ENCODE peak calls at places on chromosomes 3 and 15, in six cellular contexts. X is tibial nerve, B is H9, T is tibial artery, F is upper lobe of right lung, E is endothelial cell. R is an unnamed sample.

GRCh38 chr15:70902105-70902504 is 9.5 kb downstream of the LRRC49 start:
- DNase-seq in B (no peak), F (no peak), T (no peak), E (no peak), X (no peak), R (no peak)

GRCh38 chr3:66703501-66703900 is 202.7 kb upstream of the LRIG1 start:
- DNase-seq in F (no peak), X (no peak), B (no peak), T (no peak), E (no peak), R (no peak)

GRCh38 chr3:66037330-66037985 is 1.3 kb downstream of the MAGI1 start:
- DNase-seq in E (peak), F (peak), T (peak), X (no peak), B (peak), R (peak)

GRCh38 chr3:138118863-138119766 is 3.7 kb upstream of the DZIP1L start:
- DNase-seq in T (peak), F (peak), B (peak), E (peak), X (peak), R (peak)

GRCh38 chr3:150077581-150078247 is 107.0 kb upstream of the PFN2 start:
- DNase-seq in X (no peak), F (no peak), E (no peak), T (no peak), B (no peak), R (no peak)

GRCh38 chr15:39239562-39239961 is 341.3 kb upstream of the THBS1 start:
- DNase-seq in F (no peak), B (no peak), T (no peak), X (no peak), E (no peak), R (no peak)

GRCh38 chr15:70596354-70597055 is 166.9 kb downstream of the UACA start:
- DNase-seq in T (no peak), X (no peak), B (no peak), F (no peak), E (no peak), R (no peak)

GRCh38 chr3:166837535-166837934 is 542.6 kb downstream of the ZBBX start:
- DNase-seq in T (no peak), F (no peak), X (no peak), B (peak), E (peak), R (peak)

GRCh38 chr3:49606427-49606826 is 52.1 kb downstream of the BSN start:
- DNase-seq in B (no peak), F (peak), E (no peak), T (no peak), X (no peak), R (no peak)

GRCh38 chr3:111936191-111936841 is 42.5 kb upstream of the ABHD10 start:
- DNase-seq in B (no peak), X (no peak), F (no peak), T (no peak), E (no peak), R (no peak)

GRCh38 chr3:137343283-137343682 is 385.5 kb downstream of the IL20RB start:
- DNase-seq in T (no peak), F (no peak), E (no peak), X (no peak), B (no peak), R (no peak)

GRCh38 chr3:129984124-129984523 is 9.6 kb downstream of the TRH start:
- DNase-seq in X (no peak), F (no peak), B (peak), T (no peak), E (no peak), R (no peak)

GRCh38 chr3:73120710-73121109 is 59.3 kb downstream of the EBLN2 start:
- DNase-seq in F (no peak), X (no peak), T (no peak), E (no peak), B (no peak), R (no peak)

GRCh38 chr15:68447976-68448755 is 16.2 kb upstream of the ITGA11 start:
- DNase-seq in T (no peak), F (no peak), B (no peak), X (no peak), E (no peak), R (no peak)

GRCh38 chr3:94627689-94628088 is 564.8 kb downstream of the NSUN3 start:
- DNase-seq in X (no peak), F (no peak), T (no peak), B (no peak), E (no peak), R (no peak)

GRCh38 chr15:60004019-60004845 is at the start of gene FOXB1:
- DNase-seq in E (peak), F (no peak), T (no peak), X (no peak), B (peak), R (no peak)

GRCh38 chr3:108345492-108346205 is 49.3 kb downstream of the HHLA2 start:
- DNase-seq in T (no peak), E (no peak), F (no peak), X (no peak), B (no peak), R (no peak)

DNA sequence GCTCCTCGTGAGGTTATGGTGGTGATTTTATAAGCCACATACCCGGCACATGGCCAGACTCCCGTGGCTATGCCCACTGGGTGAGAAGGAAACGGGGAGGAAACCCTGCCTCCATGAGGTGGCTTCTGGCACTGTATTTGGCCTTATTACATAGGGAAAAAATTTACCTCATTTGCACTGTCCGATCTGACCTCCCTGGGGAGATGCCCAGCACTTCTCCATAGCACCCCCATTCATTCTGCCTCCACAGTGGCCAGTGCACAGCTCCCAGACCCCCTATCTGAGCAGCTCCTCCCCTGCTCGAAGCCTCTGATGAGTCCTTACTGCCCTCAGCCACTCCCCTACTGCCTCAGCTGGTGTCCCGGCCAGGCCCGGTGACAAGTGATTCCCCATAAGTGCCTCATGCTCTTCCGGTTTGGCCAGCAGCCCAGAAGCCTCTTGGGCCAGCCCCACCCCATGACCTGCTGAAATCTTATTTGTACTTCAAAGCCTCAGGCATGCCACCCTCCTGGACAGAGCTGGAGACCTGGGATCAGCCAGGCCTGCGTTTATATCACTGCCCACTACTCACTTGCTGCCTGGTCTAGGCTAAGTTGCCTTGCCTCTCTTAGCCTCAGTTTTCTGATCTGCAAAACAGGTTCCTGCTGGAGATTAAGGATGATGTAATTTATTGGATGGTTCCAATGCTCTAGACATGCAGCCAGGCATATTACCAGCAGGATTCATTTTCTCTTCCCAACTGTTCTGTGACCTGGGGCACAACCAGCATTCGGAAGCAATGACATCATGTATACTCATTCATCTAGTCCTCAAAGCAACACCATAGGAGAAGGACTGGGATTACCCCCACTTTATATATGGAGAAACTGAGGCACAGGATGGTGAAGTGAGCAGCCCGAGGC is 30.6 kb upstream of the SLC6A6 start:
- DNase-seq in F (peak), B (no peak), T (peak), X (peak), E (no peak), R (no peak)
- TF ChIP-seq CTCF in F (no peak), B (peak), T (no peak), X (no peak), E (no peak), R (no peak)

GRCh38 chr15:49823987-49824538 is 203.2 kb downstream of the DTWD1 start:
- DNase-seq in X (no peak), T (no peak), F (no peak), B (no peak), E (no peak), R (no peak)

GRCh38 chr15:49827311-49827710 is 206.5 kb downstream of the DTWD1 start:
- DNase-seq in X (no peak), T (no peak), B (no peak), E (no peak), F (no peak), R (no peak)

GRCh38 chr15:49830411-49830810 is 209.6 kb downstream of the DTWD1 start:
- DNase-seq in E (no peak), X (no peak), F (no peak), T (no peak), B (no peak), R (no peak)

GRCh38 chr15:49824700-49825099 is 203.9 kb downstream of the DTWD1 start:
- DNase-seq in B (no peak), X (no peak), F (no peak), E (no peak), T (no peak), R (no peak)

GRCh38 chr15:49826640-49827281 is 205.9 kb downstream of the DTWD1 start:
- DNase-seq in B (no peak), T (no peak), F (no peak), X (no peak), E (no peak), R (no peak)
- TF ChIP-seq CTCF in B (no peak), T (no peak), F (no peak), X (no peak), E (no peak), R (no peak)

DNA sequence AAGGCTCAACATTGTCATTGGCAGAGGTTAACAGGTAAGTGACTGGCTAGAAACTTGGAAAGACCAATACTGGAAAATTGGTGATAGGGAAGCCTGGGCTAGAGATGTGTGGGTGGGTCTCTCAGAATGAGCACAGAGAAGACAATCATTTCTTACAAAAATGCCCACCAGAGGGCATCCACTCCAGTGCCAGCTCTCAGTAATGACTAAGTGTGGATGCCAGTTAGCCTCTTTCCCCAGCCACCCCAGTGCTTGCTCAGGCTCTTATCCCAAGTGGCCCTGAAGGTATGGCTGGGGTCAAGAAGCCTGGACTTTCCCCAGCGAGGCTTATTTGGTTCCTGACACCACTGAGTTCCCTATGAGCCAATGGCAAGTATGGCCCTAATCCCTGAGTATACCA is 115.9 kb upstream of the ST8SIA2 start:
- DNase-seq in X (no peak), E (peak), T (no peak), B (peak), F (no peak), R (no peak)
- TF ChIP-seq CTCF in X (no peak), E (peak), T (no peak), B (peak), F (peak), R (peak)

DNA sequence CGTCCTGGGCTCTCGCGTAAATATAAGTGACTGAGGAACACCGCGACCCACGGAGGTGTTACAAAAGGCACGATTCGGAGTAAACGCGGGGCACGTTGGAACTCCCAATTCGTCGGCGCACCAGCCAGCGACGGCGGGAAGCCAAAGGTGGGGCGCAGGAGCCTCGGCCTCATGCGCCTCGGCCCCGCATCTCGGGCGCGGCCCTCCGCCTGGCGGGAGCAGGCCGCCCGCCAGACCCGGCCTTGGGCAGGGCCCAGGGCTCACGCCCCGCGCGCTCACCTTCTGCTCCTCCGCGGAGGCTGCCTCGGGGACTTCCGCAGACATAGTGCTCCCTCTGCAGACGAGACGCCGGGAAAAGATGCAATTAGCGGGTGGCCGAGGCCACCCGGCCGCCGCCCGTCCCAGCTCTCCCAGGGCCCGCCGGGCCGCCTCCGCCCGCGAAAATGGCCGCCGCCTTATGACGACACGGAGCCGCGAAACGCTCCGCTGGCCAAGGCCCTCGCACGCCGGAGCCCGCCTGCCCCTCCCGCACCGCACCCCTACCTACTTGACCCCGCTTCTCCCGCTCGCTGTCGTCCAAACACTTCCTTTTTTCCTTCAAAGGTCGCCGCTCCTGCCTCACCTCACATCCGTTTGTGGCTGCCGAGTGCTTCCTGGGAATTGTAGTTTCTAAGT is at the start of gene ARPP19:
- DNase-seq in T (peak), X (peak), F (peak), E (peak), B (peak), R (peak)
- TF ChIP-seq CTCF in T (no peak), X (peak), F (no peak), E (no peak), B (peak), R (no peak)

DNA sequence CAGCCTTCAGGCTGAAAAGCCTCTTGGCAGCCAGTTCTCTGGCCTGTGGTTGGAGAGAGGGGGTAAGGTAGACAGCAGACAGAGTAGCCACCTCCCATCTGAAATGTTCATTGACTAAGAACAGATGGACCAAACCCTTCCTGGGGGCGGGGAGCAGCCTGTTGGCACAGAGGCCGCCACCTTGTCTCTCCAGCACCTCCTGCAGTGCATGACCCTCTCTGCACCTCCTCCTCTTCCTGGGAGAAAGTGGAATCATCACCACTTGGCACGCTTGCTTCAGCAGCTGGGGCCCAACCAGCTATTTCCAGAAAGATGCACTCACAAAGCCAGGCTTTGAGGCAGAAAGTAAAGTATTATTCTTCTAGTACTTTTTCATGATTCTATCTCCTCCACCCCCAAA is 313.4 kb upstream of the CHRM5 start:
- DNase-seq in F (no peak), T (no peak), X (no peak), B (peak), E (no peak), R (no peak)
- TF ChIP-seq CTCF in F (no peak), T (no peak), X (no peak), B (peak), E (no peak), R (no peak)

DNA sequence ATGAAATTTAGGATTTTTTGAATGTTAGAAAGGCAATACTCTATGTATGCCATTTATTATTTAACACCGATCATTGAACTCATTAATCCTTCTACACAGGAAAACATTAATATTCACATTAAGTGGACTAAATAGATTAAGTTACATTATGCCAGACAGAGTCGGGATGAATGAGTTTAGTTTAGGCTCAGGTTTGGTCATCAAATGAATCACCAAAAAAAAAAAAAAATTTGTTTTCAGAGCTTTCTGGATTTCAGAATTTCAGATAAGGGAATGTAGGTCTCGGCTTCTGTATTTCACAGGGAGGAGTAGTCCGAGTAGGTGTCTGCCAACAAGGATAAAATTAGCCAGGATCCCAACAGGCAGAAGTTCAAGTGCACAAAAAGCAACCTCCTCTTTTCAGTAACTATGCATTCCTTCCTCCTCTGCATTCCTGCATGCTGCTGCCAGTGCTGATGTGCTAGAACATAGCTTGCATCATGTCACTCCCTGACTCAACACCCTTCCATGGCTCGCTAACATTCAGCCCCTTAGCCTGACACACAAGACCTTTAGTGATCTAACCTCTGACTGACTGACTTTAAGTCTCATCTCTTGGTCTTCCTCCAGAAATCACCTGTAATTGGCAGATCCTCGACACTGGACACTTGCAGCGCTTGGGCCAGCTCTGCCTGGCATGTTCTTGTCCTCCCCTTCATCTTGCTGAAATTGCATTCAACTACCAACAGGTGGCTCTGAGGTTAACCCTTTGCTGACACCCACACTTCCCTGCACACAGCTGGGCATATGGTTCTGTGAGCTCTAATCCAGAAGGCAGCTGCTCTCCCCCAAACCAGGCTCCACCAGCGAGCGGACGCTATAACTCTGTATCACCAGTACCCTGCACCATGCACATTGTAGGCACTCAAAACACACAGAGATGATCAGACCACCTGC is 145.4 kb upstream of the PROK2 start:
- DNase-seq in E (peak), X (no peak), B (peak), F (no peak), T (no peak), R (no peak)
- TF ChIP-seq CTCF in E (peak), X (no peak), B (peak), F (no peak), T (no peak), R (peak)

GRCh38 chr3:101976473-101976872 is 127.2 kb downstream of the NFKBIZ start:
- DNase-seq in F (no peak), X (no peak), T (no peak), B (no peak), E (no peak), R (no peak)
- TF ChIP-seq CTCF in F (no peak), X (no peak), T (no peak), B (no peak), E (no peak), R (no peak)

DNA sequence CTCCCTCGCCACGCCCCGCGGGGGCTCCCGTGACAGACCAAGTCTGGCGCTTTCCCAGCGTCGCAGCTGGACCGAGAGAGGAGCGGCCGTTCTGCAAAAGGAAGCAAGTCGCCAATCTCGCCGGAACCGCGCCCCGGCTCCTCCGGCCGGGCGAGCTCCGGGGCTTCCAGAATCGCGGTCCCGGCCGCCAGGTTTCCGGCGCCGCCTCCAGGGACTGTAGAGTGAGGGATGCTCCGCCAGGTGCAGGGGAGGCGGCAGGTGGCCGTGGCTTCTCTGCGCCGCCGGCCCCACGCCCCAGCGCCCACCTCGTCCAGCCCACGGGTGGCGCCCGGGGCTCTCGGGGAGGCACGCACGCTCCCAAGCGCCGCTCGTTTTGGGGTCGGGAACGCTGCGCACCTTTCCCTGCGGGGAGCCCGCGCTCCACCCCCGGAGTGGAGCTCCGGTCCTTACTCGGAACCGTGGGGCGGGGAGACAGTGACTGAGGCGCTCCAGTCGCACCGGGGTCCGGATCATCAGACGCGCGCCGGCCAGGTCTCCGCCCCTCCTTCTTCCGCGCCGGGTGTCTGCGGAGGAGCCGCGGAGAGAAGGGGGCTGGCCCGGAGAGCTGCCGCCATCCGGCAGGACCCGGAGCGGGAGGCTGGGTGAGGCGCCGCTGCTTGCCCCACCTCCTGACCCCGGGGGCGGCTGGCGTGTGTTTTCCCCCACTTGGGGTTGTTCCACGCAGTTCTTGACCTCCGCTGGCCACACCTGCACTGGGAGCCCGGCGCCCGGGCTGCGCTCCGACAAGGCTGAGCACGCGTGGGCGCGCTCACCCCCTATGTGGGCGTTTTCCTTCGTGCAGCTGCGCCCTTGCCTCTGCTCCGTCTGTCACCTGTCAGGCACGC is at the start of gene MCF2L2:
- DNase-seq in X (peak), E (peak), F (peak), B (peak), T (peak), R (peak)
- TF ChIP-seq CTCF in X (no peak), E (no peak), F (no peak), B (peak), T (no peak), R (no peak)

DNA sequence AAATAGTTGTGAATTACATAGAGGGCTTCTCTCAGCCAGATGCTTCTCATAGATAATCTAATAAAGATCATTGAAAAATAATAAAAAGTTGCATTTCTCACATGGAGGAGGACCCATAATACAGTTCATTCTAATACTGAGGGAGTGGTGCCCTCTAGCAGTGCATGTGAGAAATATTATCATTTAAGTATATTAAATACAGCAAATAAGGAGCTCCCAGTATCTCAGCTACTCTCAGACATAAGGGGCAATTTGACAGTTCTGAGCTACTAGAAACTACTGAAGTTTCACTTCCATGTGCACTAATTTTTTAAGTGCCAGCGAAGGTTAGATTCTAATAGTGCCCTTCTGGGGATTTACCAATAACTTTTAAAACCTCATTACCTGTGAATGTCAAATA is 188.3 kb downstream of the IL5RA start:
- DNase-seq in B (no peak), X (no peak), T (no peak), F (no peak), E (no peak), R (no peak)
- TF ChIP-seq CTCF in B (peak), X (peak), T (peak), F (peak), E (no peak), R (peak)